ENCODE peak calls at places on chromosomes 12 and 14, in ten cellular contexts. One of them, this sample, is unnamed.

GRCh38 chr12:66025477-66025876 is 105.1 kb downstream of the LLPH start:
- DNase-seq in H54: no peak
- DNase-seq in A549: no peak
- DNase-seq in lower leg skin: no peak
- DNase-seq in HCT116: peak; percentile 33
- DNase-seq in spleen: no peak
- DNase-seq in GM12891: no peak
- DNase-seq in IMR-90: no peak
- DNase-seq in GM12878: no peak
- DNase-seq in adrenal gland: no peak
- DNase-seq in this sample: no peak

GRCh38 chr12:32891956-32892355 is 4.6 kb downstream of the PKP2 start:
- DNase-seq in GM12891: no peak
- DNase-seq in GM12878: no peak
- DNase-seq in lower leg skin: no peak
- DNase-seq in HCT116: no peak
- DNase-seq in IMR-90: no peak
- DNase-seq in spleen: no peak
- DNase-seq in H54: peak; percentile 48
- DNase-seq in adrenal gland: no peak
- DNase-seq in A549: peak; percentile 43
- DNase-seq in this sample: no peak

GRCh38 chr12:50569321-50569720 is 64.5 kb downstream of the DIP2B start:
- DNase-seq in GM12891: no peak
- DNase-seq in GM12878: no peak
- DNase-seq in IMR-90: no peak
- DNase-seq in spleen: no peak
- DNase-seq in lower leg skin: no peak
- DNase-seq in H54: no peak
- DNase-seq in A549: no peak
- DNase-seq in HCT116: no peak
- DNase-seq in adrenal gland: no peak
- DNase-seq in this sample: no peak

GRCh38 chr14:96309907-96310330 is 53.2 kb downstream of the ATG2B start:
- DNase-seq in H54: no peak
- DNase-seq in IMR-90: peak; percentile 13
- DNase-seq in spleen: no peak
- DNase-seq in GM12891: no peak
- DNase-seq in A549: peak; percentile 8
- DNase-seq in lower leg skin: no peak
- DNase-seq in adrenal gland: no peak
- DNase-seq in GM12878: no peak
- DNase-seq in HCT116: no peak
- DNase-seq in this sample: no peak

GRCh38 chr12:42815068-42815467 is 225.5 kb upstream of the PRICKLE1 start:
- DNase-seq in H54: no peak
- DNase-seq in HCT116: no peak
- DNase-seq in IMR-90: no peak
- DNase-seq in A549: no peak
- DNase-seq in adrenal gland: no peak
- DNase-seq in lower leg skin: no peak
- DNase-seq in GM12878: no peak
- DNase-seq in spleen: no peak
- DNase-seq in GM12891: no peak
- DNase-seq in this sample: no peak

GRCh38 chr14:76330411-76331327 is 45.3 kb upstream of the ESRRB start:
- DNase-seq in HCT116: no peak
- DNase-seq in lower leg skin: no peak
- DNase-seq in H54: no peak
- DNase-seq in A549: no peak
- DNase-seq in adrenal gland: no peak
- DNase-seq in IMR-90: no peak
- DNase-seq in GM12891: no peak
- DNase-seq in GM12878: no peak
- DNase-seq in spleen: no peak
- DNase-seq in this sample: no peak

GRCh38 chr12:14643247-14643646 is 53.2 kb downstream of the GUCY2C start:
- DNase-seq in IMR-90: no peak
- DNase-seq in spleen: no peak
- DNase-seq in lower leg skin: no peak
- DNase-seq in GM12891: no peak
- DNase-seq in H54: no peak
- DNase-seq in adrenal gland: no peak
- DNase-seq in GM12878: no peak
- DNase-seq in HCT116: no peak
- DNase-seq in A549: no peak
- DNase-seq in this sample: no peak

GRCh38 chr14:56098021-56098420 is 20.2 kb upstream of the PELI2 start:
- DNase-seq in spleen: no peak
- DNase-seq in IMR-90: no peak
- DNase-seq in HCT116: no peak
- DNase-seq in lower leg skin: no peak
- DNase-seq in A549: no peak
- DNase-seq in GM12891: no peak
- DNase-seq in adrenal gland: no peak
- DNase-seq in H54: no peak
- DNase-seq in GM12878: no peak
- DNase-seq in this sample: no peak

DNA sequence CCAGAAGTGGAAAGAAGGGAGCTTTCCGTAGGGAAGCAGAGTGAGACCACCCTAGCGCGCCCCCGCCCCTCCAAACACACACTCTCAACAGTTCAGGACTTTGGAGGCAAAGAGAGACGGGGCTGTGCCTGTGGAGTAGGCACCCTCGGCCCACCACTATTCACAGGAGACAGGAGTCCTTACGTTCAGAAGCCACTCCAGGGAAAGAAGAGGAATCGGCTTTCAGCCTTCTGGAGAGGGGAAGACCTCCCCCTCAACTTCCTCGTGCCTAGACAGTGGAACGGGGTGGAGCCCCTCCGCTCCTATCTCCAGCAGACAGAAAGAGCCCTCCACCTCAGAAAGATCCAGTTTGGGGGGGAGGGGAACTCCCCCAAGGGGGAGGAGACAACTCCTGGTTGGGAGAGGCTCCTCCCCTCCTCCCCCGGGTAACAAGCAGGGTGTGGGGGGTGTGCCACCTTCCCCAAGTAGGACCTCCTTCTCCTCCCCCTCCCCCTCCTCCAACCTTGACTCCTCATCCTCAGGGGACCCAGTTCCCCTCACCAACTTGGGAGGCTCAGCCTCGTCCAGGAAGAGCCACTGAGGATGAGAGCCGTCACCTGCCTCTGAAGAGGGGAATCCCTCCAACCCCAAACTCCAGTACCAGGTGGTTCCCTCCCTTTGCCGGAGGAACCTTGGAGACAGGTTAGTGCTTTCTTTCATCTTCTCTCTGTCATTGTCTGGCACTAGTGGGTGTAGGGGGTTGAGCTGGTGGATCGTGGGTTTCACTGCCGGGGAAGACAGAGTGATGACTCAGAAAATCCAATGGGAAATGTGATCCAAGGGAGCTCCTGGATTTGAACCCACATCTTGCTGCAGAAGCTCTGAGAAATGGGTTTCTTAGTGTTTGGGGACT is 883 bp downstream of the FOXJ2 start:
- DNase-seq in adrenal gland: peak; percentile 30
- DNase-seq in H54: peak; percentile 62
- DNase-seq in spleen: peak; percentile 79
- DNase-seq in HCT116: no peak
- DNase-seq in GM12878: no peak
- DNase-seq in A549: peak; percentile 68
- DNase-seq in GM12891: peak; percentile 37
- DNase-seq in lower leg skin: peak; percentile 89
- DNase-seq in IMR-90: peak; percentile 33
- DNase-seq in this sample: peak; percentile 59
- TF ChIP-seq POLR2A in adrenal gland: no peak
- TF ChIP-seq POLR2A in H54: no peak
- TF ChIP-seq POLR2A in spleen: no peak
- TF ChIP-seq POLR2A in HCT116: no peak
- TF ChIP-seq POLR2A in GM12878: no peak
- TF ChIP-seq POLR2A in A549: peak; percentile 32
- TF ChIP-seq POLR2A in GM12891: no peak
- TF ChIP-seq POLR2A in lower leg skin: no peak
- TF ChIP-seq POLR2A in IMR-90: peak; percentile 11
- TF ChIP-seq POLR2A in this sample: no peak

DNA sequence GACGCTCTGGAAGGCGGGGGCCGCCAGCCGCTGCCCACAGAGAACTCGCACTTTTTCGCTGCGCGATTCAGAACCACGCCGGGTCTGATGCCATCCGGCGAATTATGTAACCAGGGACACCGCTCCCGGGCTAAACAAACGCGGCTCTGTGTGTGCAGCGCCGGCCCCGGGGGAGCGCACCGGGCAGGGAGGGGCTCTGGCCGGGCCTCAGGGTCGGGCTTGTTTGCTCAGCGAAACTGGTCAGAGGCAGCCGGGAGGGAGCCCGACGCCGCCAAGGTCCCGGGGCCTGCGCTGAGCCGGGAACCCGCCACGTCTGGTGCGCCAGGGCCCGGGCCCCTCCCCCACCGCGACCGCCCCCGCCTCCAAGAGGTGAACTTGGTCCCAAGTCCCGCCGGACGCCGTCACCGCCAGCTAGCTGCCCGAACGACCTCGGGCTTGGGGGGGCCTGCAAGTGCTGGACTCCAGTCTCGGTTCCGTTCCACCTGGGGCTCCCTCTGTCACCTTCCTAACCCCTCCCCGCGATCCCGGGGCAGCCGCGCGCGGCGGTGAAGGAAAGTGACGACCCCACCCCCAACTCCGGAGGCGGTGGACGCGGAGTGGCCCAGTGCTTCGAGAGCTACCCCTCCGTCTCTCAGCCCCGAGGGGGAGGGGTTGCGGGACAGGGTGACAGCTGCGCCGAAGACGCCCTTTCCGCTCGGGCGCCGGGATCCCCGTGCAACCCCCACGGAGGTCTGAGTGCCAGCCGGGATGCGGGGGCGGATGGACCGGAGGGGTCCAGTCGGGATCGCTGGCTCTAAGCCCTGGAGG is 848 bp downstream of the CTDSP2 start:
- DNase-seq in H54: peak; percentile 48
- DNase-seq in adrenal gland: peak; percentile 82
- DNase-seq in lower leg skin: peak; percentile 94
- DNase-seq in A549: peak; percentile 55
- DNase-seq in GM12891: peak; percentile 59
- DNase-seq in IMR-90: no peak
- DNase-seq in GM12878: no peak
- DNase-seq in HCT116: no peak
- DNase-seq in spleen: peak; percentile 94
- DNase-seq in this sample: peak; percentile 57
- TF ChIP-seq POLR2A in H54: peak; percentile 16
- TF ChIP-seq POLR2A in adrenal gland: peak; percentile 65
- TF ChIP-seq POLR2A in lower leg skin: no peak
- TF ChIP-seq POLR2A in A549: no peak
- TF ChIP-seq POLR2A in GM12891: peak; percentile 31
- TF ChIP-seq POLR2A in IMR-90: no peak
- TF ChIP-seq POLR2A in GM12878: peak; percentile 77
- TF ChIP-seq POLR2A in HCT116: no peak
- TF ChIP-seq POLR2A in spleen: no peak
- TF ChIP-seq POLR2A in this sample: no peak

DNA sequence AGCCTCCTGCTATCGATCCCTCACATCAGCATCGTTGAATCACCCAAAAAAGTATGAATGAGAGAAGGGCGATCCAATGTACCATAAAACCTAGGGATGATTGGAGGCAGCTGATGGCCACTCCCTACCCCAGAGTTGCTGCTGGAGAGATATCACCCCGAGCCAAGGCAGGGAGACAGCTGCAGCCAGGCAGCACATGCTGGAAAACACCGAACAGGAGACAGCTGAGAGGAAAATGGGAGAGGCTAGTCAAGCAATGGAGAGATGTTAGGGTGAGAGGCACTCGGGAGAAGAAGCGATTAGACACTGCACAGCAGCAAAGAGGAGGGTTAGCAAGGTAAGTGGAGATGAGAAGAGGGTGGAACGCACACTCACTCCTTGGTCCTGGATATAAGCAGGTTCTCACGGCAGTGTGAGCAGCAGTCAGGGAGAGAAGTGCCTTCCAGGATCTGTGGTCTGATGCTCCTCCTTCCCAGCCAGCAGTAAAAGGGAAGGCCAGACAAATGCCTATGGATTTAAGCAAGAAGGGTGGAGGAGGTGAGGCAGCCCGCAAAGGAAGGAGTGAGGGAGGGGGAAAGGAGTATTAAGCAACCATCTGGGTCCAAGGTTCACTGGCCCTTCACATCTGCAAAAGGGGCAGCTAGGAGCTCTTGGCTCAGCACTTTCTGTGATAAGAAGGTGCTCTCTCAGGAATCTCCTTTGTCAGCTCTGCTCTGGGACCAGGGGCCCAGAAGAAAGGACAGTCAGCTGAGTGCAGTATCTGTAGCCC is at the start of gene SLC7A7:
- DNase-seq in spleen: peak; percentile 69
- DNase-seq in IMR-90: no peak
- DNase-seq in adrenal gland: no peak
- DNase-seq in H54: no peak
- DNase-seq in lower leg skin: no peak
- DNase-seq in GM12891: no peak
- DNase-seq in A549: peak; percentile 38
- DNase-seq in GM12878: no peak
- DNase-seq in HCT116: no peak
- DNase-seq in this sample: no peak
- TF ChIP-seq POLR2A in spleen: no peak
- TF ChIP-seq POLR2A in IMR-90: no peak
- TF ChIP-seq POLR2A in adrenal gland: no peak
- TF ChIP-seq POLR2A in H54: no peak
- TF ChIP-seq POLR2A in lower leg skin: no peak
- TF ChIP-seq POLR2A in GM12891: no peak
- TF ChIP-seq POLR2A in A549: no peak
- TF ChIP-seq POLR2A in GM12878: no peak
- TF ChIP-seq POLR2A in HCT116: no peak
- TF ChIP-seq POLR2A in this sample: no peak

GRCh38 chr14:67544590-67544989 is 11.5 kb downstream of the PLEKHH1 start:
- DNase-seq in IMR-90: no peak
- DNase-seq in GM12878: no peak
- DNase-seq in HCT116: no peak
- DNase-seq in adrenal gland: no peak
- DNase-seq in lower leg skin: no peak
- DNase-seq in spleen: no peak
- DNase-seq in GM12891: no peak
- DNase-seq in A549: no peak
- DNase-seq in H54: no peak
- DNase-seq in this sample: no peak

GRCh38 chr14:67537736-67538135 is 4.6 kb downstream of the PLEKHH1 start:
- DNase-seq in GM12891: no peak
- DNase-seq in H54: no peak
- DNase-seq in HCT116: no peak
- DNase-seq in GM12878: no peak
- DNase-seq in adrenal gland: no peak
- DNase-seq in A549: no peak
- DNase-seq in spleen: no peak
- DNase-seq in IMR-90: no peak
- DNase-seq in lower leg skin: peak; percentile 63
- DNase-seq in this sample: no peak

GRCh38 chr14:67539116-67539515 is 6.0 kb downstream of the PLEKHH1 start:
- DNase-seq in adrenal gland: no peak
- DNase-seq in lower leg skin: peak; percentile 54
- DNase-seq in GM12878: no peak
- DNase-seq in HCT116: no peak
- DNase-seq in IMR-90: no peak
- DNase-seq in GM12891: no peak
- DNase-seq in H54: no peak
- DNase-seq in A549: no peak
- DNase-seq in spleen: no peak
- DNase-seq in this sample: no peak

GRCh38 chr14:67538501-67538900 is 5.4 kb downstream of the PLEKHH1 start:
- DNase-seq in HCT116: no peak
- DNase-seq in GM12891: no peak
- DNase-seq in adrenal gland: no peak
- DNase-seq in A549: no peak
- DNase-seq in IMR-90: no peak
- DNase-seq in spleen: no peak
- DNase-seq in lower leg skin: peak; percentile 63
- DNase-seq in H54: no peak
- DNase-seq in GM12878: no peak
- DNase-seq in this sample: no peak

GRCh38 chr14:67541448-67542387 is 8.6 kb downstream of the PLEKHH1 start:
- DNase-seq in H54: no peak
- DNase-seq in A549: no peak
- DNase-seq in lower leg skin: peak; percentile 39
- DNase-seq in adrenal gland: peak; percentile 74
- DNase-seq in spleen: peak; percentile 77
- DNase-seq in HCT116: no peak
- DNase-seq in IMR-90: no peak
- DNase-seq in GM12891: no peak
- DNase-seq in GM12878: no peak
- DNase-seq in this sample: no peak
- TF ChIP-seq POLR2A in H54: no peak
- TF ChIP-seq POLR2A in A549: no peak
- TF ChIP-seq POLR2A in lower leg skin: no peak
- TF ChIP-seq POLR2A in adrenal gland: peak; percentile 61
- TF ChIP-seq POLR2A in spleen: no peak
- TF ChIP-seq POLR2A in HCT116: no peak
- TF ChIP-seq POLR2A in IMR-90: no peak
- TF ChIP-seq POLR2A in GM12891: no peak
- TF ChIP-seq POLR2A in GM12878: peak; percentile 44
- TF ChIP-seq POLR2A in this sample: no peak

This sample was measured in GM12892.